ENCODE peak calls at places on chromosomes 3 and 15, in ten cellular contexts. B, F, V, N, X, J, W, H, A and P are unnamed samples.

GRCh38 chr3:63905731-63906620 is 6.2 kb downstream of the SCAANT1 start:
- DNase-seq in A (no peak), B (no peak), V (no peak), N (no peak), F (no peak), X (no peak), J (no peak), H (no peak), W (no peak), P (no peak)

GRCh38 chr3:195129644-195130492 is 141.1 kb downstream of the XXYLT1 start:
- DNase-seq in N (no peak), B (no peak), V (no peak), X (no peak), A (no peak), J (no peak), W (no peak), H (no peak), F (no peak), P (no peak)

GRCh38 chr3:80451393-80451792 is 683.6 kb upstream of the ROBO1 start:
- DNase-seq in J (no peak), B (no peak), N (no peak), H (peak), V (no peak), A (no peak), X (no peak), W (no peak), F (no peak), P (no peak)

GRCh38 chr15:59885832-59886231 is 118.3 kb upstream of the FOXB1 start:
- DNase-seq in A (no peak), N (no peak), H (peak), X (no peak), F (no peak), J (no peak), V (no peak), W (no peak), B (no peak), P (peak)

GRCh38 chr3:194906229-194906629 is 220.5 kb downstream of the FAM43A start:
- DNase-seq in N (no peak), X (no peak), B (no peak), H (no peak), J (no peak), V (no peak), A (peak), F (no peak), W (peak), P (no peak)

GRCh38 chr15:38069506-38069905 is 135.1 kb downstream of the TMCO5A start:
- DNase-seq in V (no peak), F (no peak), B (peak), J (no peak), H (no peak), W (no peak), X (no peak), N (peak), A (peak), P (no peak)

GRCh38 chr3:48157215-48157840 is 30.9 kb downstream of the CDC25A start:
- DNase-seq in F (peak), H (no peak), A (no peak), J (peak), V (peak), X (no peak), B (no peak), N (no peak), W (no peak), P (no peak)

GRCh38 chr15:35624881-35625280 is 78.9 kb upstream of the DPH6 start:
- DNase-seq in J (no peak), F (no peak), V (no peak), B (peak), A (no peak), X (no peak), W (no peak), N (no peak), H (no peak), P (no peak)

GRCh38 chr15:94360251-94360671 is 128.9 kb downstream of the MCTP2 start:
- DNase-seq in X (no peak), A (no peak), W (no peak), F (no peak), N (no peak), H (no peak), B (no peak), J (no peak), V (no peak), P (no peak)

GRCh38 chr3:51637144-51637940 is 33.7 kb upstream of the TEX264 start:
- DNase-seq in H (no peak), X (no peak), W (no peak), N (no peak), A (no peak), J (no peak), V (no peak), F (no peak), B (no peak), P (peak)

GRCh38 chr3:171565133-171565532 is 104.9 kb upstream of the TNIK start:
- DNase-seq in X (no peak), B (no peak), A (peak), V (no peak), H (no peak), N (no peak), J (no peak), F (no peak), W (no peak), P (no peak)

GRCh38 chr3:126135056-126135397 is 45.4 kb downstream of the ALDH1L1 start:
- DNase-seq in A (no peak), W (no peak), B (peak), F (no peak), J (no peak), H (no peak), V (peak), X (no peak), N (peak), P (no peak)

GRCh38 chr3:58034738-58035511 is 26.7 kb downstream of the FLNB start:
- DNase-seq in X (no peak), V (peak), W (no peak), H (peak), J (peak), F (no peak), B (peak), A (no peak), N (no peak), P (no peak)

GRCh38 chr15:69094124-69095030 is 66.1 kb upstream of the GLCE start:
- DNase-seq in B (no peak), V (no peak), X (no peak), F (no peak), A (no peak), J (no peak), N (no peak), H (no peak), W (no peak), P (no peak)

GRCh38 chr15:73922186-73923151 is 3.8 kb upstream of the LOXL1 start:
- DNase-seq in F (no peak), B (no peak), V (peak), X (no peak), A (no peak), J (no peak), N (no peak), H (peak), W (no peak), P (no peak)

GRCh38 chr15:65660927-65661326 is 39.2 kb downstream of the SLC24A1 start:
- DNase-seq in A (no peak), B (no peak), F (no peak), V (no peak), X (peak), H (no peak), J (no peak), N (no peak), W (no peak), P (no peak)

GRCh38 chr3:177968891-177969290 is 567.3 kb upstream of the KCNMB2 start:
- DNase-seq in H (no peak), B (no peak), W (no peak), N (no peak), X (no peak), A (no peak), V (no peak), F (no peak), J (no peak), P (no peak)

GRCh38 chr3:26624209-26624775 is 1.7 kb downstream of the LRRC3B start:
- DNase-seq in J (no peak), F (no peak), X (no peak), B (peak), A (no peak), N (no peak), W (no peak), V (no peak), H (peak), P (no peak)

GRCh38 chr15:42264790-42265189 is 8.2 kb upstream of the GANC start:
- DNase-seq in W (no peak), J (no peak), V (no peak), B (no peak), F (no peak), H (no peak), X (no peak), A (peak), N (no peak), P (no peak)

GRCh38 chr3:192825657-192826200 is 91.9 kb downstream of the MB21D2 start:
- DNase-seq in X (peak), J (no peak), W (peak), N (peak), V (no peak), A (peak), H (no peak), F (no peak), B (no peak), P (no peak)

GRCh38 chr3:33424606-33425453 is 15.4 kb downstream of the UBP1 start:
- DNase-seq in J (no peak), A (no peak), N (no peak), X (no peak), B (no peak), F (no peak), H (no peak), V (no peak), W (no peak), P (no peak)

GRCh38 chr3:33425456-33425855 is 14.7 kb downstream of the UBP1 start:
- DNase-seq in B (no peak), W (no peak), A (no peak), V (no peak), J (no peak), H (no peak), F (no peak), X (no peak), N (no peak), P (no peak)

GRCh38 chr3:33428812-33429211 is 11.4 kb downstream of the UBP1 start:
- DNase-seq in H (peak), F (no peak), X (no peak), W (no peak), N (no peak), B (no peak), A (no peak), J (no peak), V (no peak), P (no peak)

GRCh38 chr3:33426068-33426467 is 14.1 kb downstream of the UBP1 start:
- DNase-seq in N (no peak), V (no peak), B (no peak), F (no peak), H (peak), A (no peak), W (no peak), X (no peak), J (no peak), P (no peak)

GRCh38 chr3:33426630-33427341 is 13.4 kb downstream of the UBP1 start:
- DNase-seq in X (no peak), H (no peak), N (peak), W (no peak), J (no peak), V (no peak), B (no peak), A (no peak), F (no peak), P (no peak)
- H3K4me3 ChIP-seq in X (no peak), H (peak), N (no peak), W (no peak), J (no peak), V (no peak), B (no peak), A (no peak), F (no peak), P (no peak)

DNA sequence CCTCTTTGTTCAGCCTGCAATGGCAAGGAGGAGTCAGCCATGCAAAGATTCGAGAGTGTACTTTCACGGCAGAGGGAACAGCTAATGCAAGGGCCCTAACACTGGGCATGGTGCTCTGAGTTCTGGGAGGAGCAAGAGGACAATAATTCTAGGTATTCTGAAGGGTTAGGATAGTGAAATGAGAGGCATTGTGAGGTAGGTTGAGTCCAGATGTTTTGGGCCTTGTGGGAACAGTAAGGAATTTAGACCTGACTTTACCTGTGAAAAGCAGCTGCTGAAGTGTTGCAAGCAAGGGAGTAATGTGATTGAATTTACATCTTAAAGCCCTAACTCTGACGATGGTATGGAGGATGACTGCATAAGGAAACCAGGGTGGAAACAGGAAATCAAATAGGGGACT is 211.6 kb downstream of the CNTN3 start:
- DNase-seq in B (no peak), V (no peak), N (no peak), J (no peak), X (no peak), H (peak), W (no peak), A (no peak), F (no peak), P (no peak)
- TF ChIP-seq POLR2AphosphoS5 in B (no peak), V (no peak), N (no peak), J (no peak), X (no peak), H (no peak), W (no peak), A (no peak), F (no peak), P (no peak)

GRCh38 chr3:184581331-184582210 is 20.0 kb downstream of the EPHB3 start:
- DNase-seq in V (no peak), W (no peak), H (no peak), F (no peak), N (no peak), A (no peak), J (no peak), B (no peak), X (no peak), P (no peak)

GRCh38 chr3:184583345-184584000 is 21.9 kb downstream of the EPHB3 start:
- DNase-seq in X (no peak), B (no peak), V (no peak), N (no peak), H (no peak), F (no peak), W (no peak), A (no peak), J (no peak), P (no peak)

GRCh38 chr3:184582583-184582982 is 21.0 kb downstream of the EPHB3 start:
- DNase-seq in J (no peak), A (no peak), N (no peak), H (peak), B (peak), X (no peak), F (no peak), V (no peak), W (no peak), P (no peak)

GRCh38 chr3:184584001-184584891 is 22.7 kb downstream of the EPHB3 start:
- DNase-seq in J (no peak), F (no peak), X (no peak), A (no peak), W (no peak), B (no peak), H (peak), N (no peak), V (no peak), P (no peak)

DNA sequence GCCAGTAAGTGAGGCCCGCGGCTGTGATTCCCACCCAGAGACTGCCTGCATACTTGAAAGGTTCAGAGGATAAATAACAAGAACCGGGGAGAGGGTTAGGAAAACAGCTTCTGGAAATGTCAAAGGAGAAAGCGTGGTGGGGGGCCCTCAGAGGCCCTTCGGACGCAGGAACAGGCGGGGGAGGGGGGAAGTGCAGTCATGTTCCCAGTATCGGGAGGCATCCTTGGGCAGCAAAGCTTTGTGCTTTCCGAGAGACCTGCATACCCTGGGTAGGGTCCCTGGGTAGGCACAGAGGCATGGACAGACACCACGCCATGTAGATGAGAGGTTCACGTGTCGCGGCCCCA is 21.4 kb downstream of the EPHB3 start:
- DNase-seq in B (no peak), H (no peak), W (no peak), X (no peak), A (no peak), V (no peak), F (no peak), N (no peak), J (no peak), P (no peak)
- H3K4me3 ChIP-seq in B (peak), H (peak), W (peak), X (no peak), A (peak), V (peak), F (no peak), N (peak), J (no peak), P (peak)

DNA sequence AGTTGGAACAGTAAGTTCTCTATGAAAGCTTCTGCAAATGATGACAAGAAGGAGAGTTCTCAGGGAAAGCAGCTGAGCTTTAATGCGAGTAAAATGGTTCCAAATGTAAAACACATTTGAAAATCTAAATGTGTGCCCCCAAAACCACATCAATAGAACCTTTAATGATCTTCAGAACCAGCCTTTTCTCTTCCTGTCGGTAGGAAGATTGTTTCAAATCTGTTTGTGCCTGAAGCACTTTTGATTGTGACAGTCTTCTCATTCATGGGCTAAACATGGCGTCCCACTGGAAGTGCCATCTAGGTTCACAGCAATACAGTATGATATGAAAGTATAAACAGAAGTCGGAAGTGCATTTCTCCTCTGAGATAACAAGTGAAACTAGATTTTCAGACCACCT is 170.4 kb upstream of the GBE1 start:
- DNase-seq in H (no peak), A (no peak), J (no peak), W (no peak), N (no peak), B (no peak), V (no peak), F (no peak), X (no peak), P (no peak)
- TF ChIP-seq POLR2AphosphoS5 in H (no peak), A (no peak), J (no peak), W (no peak), N (no peak), B (no peak), V (no peak), F (no peak), X (no peak), P (no peak)